ENCODE peak calls at places on chromosomes 5 and 9, in seven cellular contexts. One of them, this sample, is unnamed.

GRCh38 chr9:20865357-20865756 is 166.1 kb downstream of the HACD4 start:
- DNase-seq in AG04450: no peak
- DNase-seq in psoas muscle: no peak
- DNase-seq in heart right ventricle: no peak
- DNase-seq in BJ: no peak
- DNase-seq in astrocyte: no peak
- DNase-seq in SK-N-SH: no peak
- DNase-seq in this sample: no peak

GRCh38 chr5:75214928-75215327 is 21.8 kb downstream of the ANKRD31 start:
- DNase-seq in AG04450: no peak
- DNase-seq in psoas muscle: no peak
- DNase-seq in heart right ventricle: no peak
- DNase-seq in BJ: no peak
- DNase-seq in astrocyte: no peak
- DNase-seq in SK-N-SH: no peak
- DNase-seq in this sample: no peak

GRCh38 chr5:73067213-73067612 is 53.2 kb upstream of the TMEM171 start:
- DNase-seq in AG04450: no peak
- DNase-seq in psoas muscle: no peak
- DNase-seq in heart right ventricle: no peak
- DNase-seq in BJ: no peak
- DNase-seq in astrocyte: peak; percentile 10
- DNase-seq in SK-N-SH: no peak
- DNase-seq in this sample: no peak

GRCh38 chr5:115033861-115034260 is 135.8 kb downstream of the TRIM36 start:
- DNase-seq in AG04450: no peak
- DNase-seq in psoas muscle: no peak
- DNase-seq in heart right ventricle: no peak
- DNase-seq in BJ: no peak
- DNase-seq in astrocyte: no peak
- DNase-seq in SK-N-SH: no peak
- DNase-seq in this sample: no peak

GRCh38 chr9:38276751-38277439 is 115.6 kb upstream of the ALDH1B1 start:
- DNase-seq in AG04450: no peak
- DNase-seq in psoas muscle: no peak
- DNase-seq in heart right ventricle: no peak
- DNase-seq in BJ: no peak
- DNase-seq in astrocyte: no peak
- DNase-seq in SK-N-SH: no peak
- DNase-seq in this sample: no peak

GRCh38 chr9:136053757-136054142 is 41.3 kb downstream of the NACC2 start:
- DNase-seq in AG04450: no peak
- DNase-seq in psoas muscle: no peak
- DNase-seq in heart right ventricle: no peak
- DNase-seq in BJ: no peak
- DNase-seq in astrocyte: no peak
- DNase-seq in SK-N-SH: peak; percentile 23
- DNase-seq in this sample: no peak

GRCh38 chr5:66828551-66829421 is 232.6 kb downstream of the MAST4 start:
- DNase-seq in AG04450: no peak
- DNase-seq in psoas muscle: peak; percentile 62
- DNase-seq in heart right ventricle: peak; percentile 73
- DNase-seq in BJ: no peak
- DNase-seq in astrocyte: peak; percentile 82
- DNase-seq in SK-N-SH: peak; percentile 39
- DNase-seq in this sample: peak; percentile 81

GRCh38 chr5:123874600-123875201 is 362.7 kb downstream of the CSNK1G3 start:
- DNase-seq in AG04450: peak; percentile 1
- DNase-seq in psoas muscle: no peak
- DNase-seq in heart right ventricle: peak; percentile 14
- DNase-seq in BJ: no peak
- DNase-seq in astrocyte: peak; percentile 88
- DNase-seq in SK-N-SH: no peak
- DNase-seq in this sample: no peak

GRCh38 chr5:75156585-75156984 is 80.1 kb downstream of the ANKRD31 start:
- DNase-seq in AG04450: no peak
- DNase-seq in psoas muscle: no peak
- DNase-seq in heart right ventricle: no peak
- DNase-seq in BJ: no peak
- DNase-seq in astrocyte: no peak
- DNase-seq in SK-N-SH: no peak
- DNase-seq in this sample: no peak

GRCh38 chr9:105242557-105242956 is 1.9 kb upstream of the SLC44A1 start:
- DNase-seq in AG04450: no peak
- DNase-seq in psoas muscle: no peak
- DNase-seq in heart right ventricle: no peak
- DNase-seq in BJ: no peak
- DNase-seq in astrocyte: no peak
- DNase-seq in SK-N-SH: no peak
- DNase-seq in this sample: no peak

GRCh38 chr5:16932401-16932800 is 3.7 kb downstream of the MYO10 start:
- DNase-seq in AG04450: no peak
- DNase-seq in psoas muscle: no peak
- DNase-seq in heart right ventricle: no peak
- DNase-seq in BJ: no peak
- DNase-seq in astrocyte: no peak
- DNase-seq in SK-N-SH: no peak
- DNase-seq in this sample: no peak
- H3K27me3 ChIP-seq in AG04450: no peaks in the 10 kb centered on the region
- H3K27me3 ChIP-seq in psoas muscle: peaks cover 24% of the 10 kb centered on the region
- H3K27me3 ChIP-seq in heart right ventricle: peaks cover 60% of the 10 kb centered on the region
- H3K27me3 ChIP-seq in BJ: no peaks in the 10 kb centered on the region
- H3K27me3 ChIP-seq in astrocyte: peaks cover 6% of the 10 kb centered on the region
- H3K27me3 ChIP-seq in SK-N-SH: no peaks in the 10 kb centered on the region
- H3K27me3 ChIP-seq in this sample: no peaks in the 10 kb centered on the region

GRCh38 chr5:20023686-20024085 is 35.7 kb upstream of the CDH18 start:
- DNase-seq in AG04450: no peak
- DNase-seq in psoas muscle: no peak
- DNase-seq in heart right ventricle: no peak
- DNase-seq in BJ: no peak
- DNase-seq in astrocyte: no peak
- DNase-seq in SK-N-SH: no peak
- DNase-seq in this sample: no peak
- TF ChIP-seq CTCF in AG04450: no peak
- TF ChIP-seq CTCF in psoas muscle: no peak
- TF ChIP-seq CTCF in heart right ventricle: no peak
- TF ChIP-seq CTCF in BJ: no peak
- TF ChIP-seq CTCF in astrocyte: no peak
- TF ChIP-seq CTCF in SK-N-SH: no peak
- TF ChIP-seq CTCF in this sample: no peak

GRCh38 chr9:33167949-33168535 is 906 bp upstream of the B4GALT1 start:
- DNase-seq in AG04450: no peak
- DNase-seq in psoas muscle: no peak
- DNase-seq in heart right ventricle: no peak
- DNase-seq in BJ: no peak
- DNase-seq in astrocyte: no peak
- DNase-seq in SK-N-SH: no peak
- DNase-seq in this sample: no peak
- H3K4me3 ChIP-seq in AG04450: peak overlapping the region; percentile 62
- H3K4me3 ChIP-seq in psoas muscle: peak overlapping the region; percentile 96
- H3K4me3 ChIP-seq in heart right ventricle: peak overlapping the region; percentile 97
- H3K4me3 ChIP-seq in BJ: peak overlapping the region; percentile 50
- H3K4me3 ChIP-seq in astrocyte: peak overlapping the region; percentile 57
- H3K4me3 ChIP-seq in SK-N-SH: peak overlapping the region; percentile 60
- H3K4me3 ChIP-seq in this sample: peak overlapping the region; percentile 46

DNA sequence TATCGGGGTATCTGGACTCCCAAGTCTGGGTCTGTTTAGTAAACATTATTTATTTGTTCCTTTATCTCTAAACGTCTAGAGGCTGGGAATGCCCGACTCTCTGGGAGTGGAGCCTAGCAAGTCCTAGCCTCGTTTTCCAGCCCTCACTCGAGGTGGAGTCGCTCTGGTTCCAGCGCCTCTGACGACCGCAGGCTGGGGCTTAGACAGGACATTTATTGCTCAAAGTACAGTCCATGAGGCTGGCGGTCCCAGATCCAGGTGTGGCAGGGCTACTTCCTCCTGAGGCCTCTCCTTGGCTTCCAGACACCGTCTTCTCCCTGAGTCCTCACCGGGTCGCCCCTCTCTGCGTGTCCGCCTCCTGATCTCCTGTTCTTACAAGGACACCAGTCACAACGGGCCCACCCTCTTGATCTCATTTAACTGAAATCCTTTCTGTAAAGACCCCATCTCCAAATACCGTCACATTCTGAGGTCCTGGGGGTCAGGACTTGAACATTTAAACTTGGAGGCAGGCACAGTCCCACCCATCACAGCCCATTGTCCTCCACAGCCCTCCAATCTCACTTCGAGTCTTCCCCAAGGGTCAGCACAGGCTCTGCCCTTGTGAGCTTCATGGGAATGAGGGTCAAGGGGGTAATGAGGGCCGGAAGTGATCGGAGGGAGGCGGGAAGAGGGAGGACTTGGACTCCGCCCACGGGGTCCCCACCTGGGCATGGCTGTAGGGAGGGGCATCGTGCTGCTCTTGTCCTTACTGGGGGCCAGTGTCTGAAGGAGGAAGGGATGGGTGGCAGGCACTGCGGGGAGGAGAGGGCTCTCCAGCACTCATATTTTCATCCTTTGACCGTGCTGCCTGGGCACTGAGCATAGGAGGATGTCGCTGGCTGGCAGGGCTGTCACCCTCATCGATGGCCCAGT is 12.2 kb upstream of the CLPTM1L start:
- DNase-seq in AG04450: no peak
- DNase-seq in psoas muscle: no peak
- DNase-seq in heart right ventricle: no peak
- DNase-seq in BJ: no peak
- DNase-seq in astrocyte: no peak
- DNase-seq in SK-N-SH: no peak
- DNase-seq in this sample: no peak
- H3K27me3 ChIP-seq in AG04450: peaks cover 30% of the 10 kb centered on the region
- H3K27me3 ChIP-seq in psoas muscle: peaks cover 35% of the 10 kb centered on the region
- H3K27me3 ChIP-seq in heart right ventricle: peaks cover 52% of the 10 kb centered on the region
- H3K27me3 ChIP-seq in BJ: peaks cover 8% of the 10 kb centered on the region
- H3K27me3 ChIP-seq in astrocyte: peaks cover 13% of the 10 kb centered on the region
- H3K27me3 ChIP-seq in SK-N-SH: peaks cover 66% of the 10 kb centered on the region
- H3K27me3 ChIP-seq in this sample: peaks cover 21% of the 10 kb centered on the region

DNA sequence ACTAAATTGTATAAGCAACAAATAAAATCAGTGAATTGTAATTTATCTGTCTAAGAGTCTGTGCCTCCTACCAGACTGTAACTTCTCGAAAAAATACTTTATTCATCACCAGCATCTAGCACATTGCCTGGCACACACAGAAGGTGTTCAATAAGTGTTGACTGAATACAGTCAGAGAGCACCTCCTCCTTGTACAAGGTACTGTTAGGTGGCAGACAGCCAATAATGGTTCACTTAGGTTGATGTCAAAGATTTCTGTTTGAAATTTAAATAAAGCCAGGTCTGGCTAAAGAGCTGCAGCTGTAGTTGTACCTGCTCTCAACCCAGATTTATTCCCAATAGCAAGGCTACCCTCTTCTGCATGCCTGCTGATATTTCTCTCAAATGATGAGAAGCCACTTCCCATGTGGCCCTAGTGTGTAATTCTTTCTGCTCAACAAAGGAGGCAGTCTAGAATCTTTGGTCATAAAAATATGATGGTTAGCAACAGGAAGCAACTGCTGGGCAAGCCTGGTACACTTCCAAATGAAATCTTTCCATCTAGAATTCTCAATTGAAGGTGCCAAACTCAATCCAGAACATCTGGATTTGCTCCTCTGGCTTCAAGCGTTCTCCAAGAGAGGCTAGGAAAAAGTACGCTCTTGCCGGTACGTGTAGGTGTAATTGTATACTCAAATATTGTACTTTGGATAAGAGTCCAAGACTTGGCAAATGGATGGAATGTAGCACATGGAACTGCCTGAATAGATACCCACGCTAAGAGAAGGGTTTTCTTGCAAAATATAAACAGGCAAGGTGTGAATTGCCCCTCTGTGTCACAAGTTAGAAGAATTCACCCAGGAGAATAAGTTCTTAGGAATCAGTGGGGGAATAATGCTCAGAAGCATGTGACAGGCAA is 95.6 kb downstream of the NR6A1 start:
- DNase-seq in AG04450: no peak
- DNase-seq in psoas muscle: no peak
- DNase-seq in heart right ventricle: no peak
- DNase-seq in BJ: no peak
- DNase-seq in astrocyte: no peak
- DNase-seq in SK-N-SH: no peak
- DNase-seq in this sample: no peak
- TF ChIP-seq CTCF in AG04450: no peak
- TF ChIP-seq CTCF in psoas muscle: no peak
- TF ChIP-seq CTCF in heart right ventricle: no peak
- TF ChIP-seq CTCF in BJ: no peak
- TF ChIP-seq CTCF in astrocyte: no peak
- TF ChIP-seq CTCF in SK-N-SH: no peak
- TF ChIP-seq CTCF in this sample: no peak

GRCh38 chr5:18742830-18743229 is 1108.6 kb downstream of the TAF11L14 start:
- DNase-seq in AG04450: no peak
- DNase-seq in psoas muscle: no peak
- DNase-seq in heart right ventricle: no peak
- DNase-seq in BJ: no peak
- DNase-seq in astrocyte: no peak
- DNase-seq in SK-N-SH: no peak
- DNase-seq in this sample: no peak

GRCh38 chr5:18745591-18745987 is 1111.3 kb downstream of the TAF11L14 start:
- DNase-seq in AG04450: no peak
- DNase-seq in psoas muscle: no peak
- DNase-seq in heart right ventricle: peak; percentile 19
- DNase-seq in BJ: no peak
- DNase-seq in astrocyte: no peak
- DNase-seq in SK-N-SH: no peak
- DNase-seq in this sample: no peak

GRCh38 chr5:18744441-18744840 is 1110.2 kb downstream of the TAF11L14 start:
- DNase-seq in AG04450: no peak
- DNase-seq in psoas muscle: no peak
- DNase-seq in heart right ventricle: no peak
- DNase-seq in BJ: no peak
- DNase-seq in astrocyte: no peak
- DNase-seq in SK-N-SH: no peak
- DNase-seq in this sample: no peak

GRCh38 chr5:18745988-18746615 is 1111.8 kb downstream of the TAF11L14 start:
- DNase-seq in AG04450: no peak
- DNase-seq in psoas muscle: no peak
- DNase-seq in heart right ventricle: no peak
- DNase-seq in BJ: no peak
- DNase-seq in astrocyte: no peak
- DNase-seq in SK-N-SH: peak; percentile 11
- DNase-seq in this sample: no peak

DNA sequence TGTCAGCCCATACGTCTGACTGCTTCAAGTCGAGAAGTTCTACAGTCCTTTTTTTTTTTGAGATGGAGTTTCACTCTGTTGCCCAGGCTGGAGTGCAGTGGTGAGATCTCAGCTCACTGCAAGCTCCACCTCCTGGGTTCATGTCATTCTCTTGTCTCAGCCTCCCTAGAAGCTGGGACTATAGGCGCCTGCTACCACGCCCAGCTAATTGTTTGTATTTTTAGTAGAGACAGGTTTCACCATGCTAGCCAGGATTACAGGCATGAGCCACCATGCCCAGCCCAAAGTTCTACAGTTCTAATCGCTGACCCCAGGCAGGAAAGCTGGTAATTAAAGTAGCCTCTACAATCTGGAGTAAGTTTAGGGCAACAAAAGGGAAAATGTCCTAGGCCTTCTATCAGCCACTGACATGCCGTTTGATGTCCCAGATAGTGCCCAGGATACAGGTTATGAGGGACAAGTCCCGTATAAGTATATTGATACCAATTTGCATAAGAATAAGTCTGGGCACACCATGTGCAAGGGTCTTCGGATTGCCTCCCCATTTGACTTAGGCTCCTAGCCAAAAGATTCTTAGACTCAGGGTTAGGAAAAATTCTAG is 1110.8 kb downstream of the TAF11L14 start:
- DNase-seq in AG04450: no peak
- DNase-seq in psoas muscle: no peak
- DNase-seq in heart right ventricle: no peak
- DNase-seq in BJ: no peak
- DNase-seq in astrocyte: no peak
- DNase-seq in SK-N-SH: no peak
- DNase-seq in this sample: no peak
- H3K4me3 ChIP-seq in AG04450: no peak overlapping the region
- H3K4me3 ChIP-seq in psoas muscle: peak overlapping the region; percentile 62
- H3K4me3 ChIP-seq in heart right ventricle: peak overlapping the region; percentile 59
- H3K4me3 ChIP-seq in BJ: no peak overlapping the region
- H3K4me3 ChIP-seq in astrocyte: no peak overlapping the region
- H3K4me3 ChIP-seq in SK-N-SH: peak overlapping the region; percentile 55
- H3K4me3 ChIP-seq in this sample: no peak overlapping the region

This sample was measured in kidney epithelial cell.